ENCODE peak calls at places on chromosomes 11 and 22, in seven cellular contexts. D is trophoblast cell, Q is tibial nerve, L is lower lobe of right lung, A is ovary, X is cardiac muscle cell, H is transverse colon. S is an unnamed sample.

GRCh38 chr22:17712441-17712840 is 61.8 kb downstream of the BID start:
- DNase-seq in H (no peak), D (no peak), A (no peak), L (no peak), X (no peak), Q (no peak), S (no peak)

GRCh38 chr11:17683378-17684161 is 35.8 kb upstream of the MYOD1 start:
- DNase-seq in H (no peak), A (no peak), D (peak; percentile 94), Q (no peak), L (no peak), X (no peak), S (peak; percentile 69)

GRCh38 chr22:38088723-38089473 is 4.9 kb upstream of the SLC16A8 start:
- DNase-seq in H (no peak), L (no peak), A (no peak), D (peak; percentile 21), X (no peak), Q (no peak), S (no peak)

GRCh38 chr11:95230054-95231034 is 658 bp downstream of the SESN3 start:
- DNase-seq in H (peak; percentile 24), A (peak; percentile 59), X (peak; percentile 53), L (no peak), D (peak; percentile 55), Q (no peak), S (peak; percentile 35)

GRCh38 chr11:132358573-132358953 is 988.1 kb downstream of the NTM start:
- DNase-seq in H (no peak), L (no peak), X (no peak), A (no peak), Q (no peak), D (no peak), S (no peak)

GRCh38 chr11:121418625-121419114 is 33.4 kb upstream of the SORL1 start:
- DNase-seq in A (no peak), X (no peak), H (peak; percentile 36), D (peak; percentile 17), Q (no peak), L (peak; percentile 72), S (no peak)

GRCh38 chr11:118379497-118379896 is 20.1 kb downstream of the UBE4A start:
- DNase-seq in Q (no peak), H (no peak), D (no peak), A (no peak), X (no peak), L (no peak), S (no peak)

GRCh38 chr11:45899448-45900174 is 7.5 kb downstream of the FREY1 start:
- DNase-seq in X (peak; percentile 87), D (peak; percentile 53), L (peak; percentile 85), Q (peak; percentile 72), A (peak; percentile 92), H (peak; percentile 75), S (peak; percentile 93)

GRCh38 chr11:76709259-76709658 is 38.7 kb upstream of the LRRC32 start:
- DNase-seq in X (no peak), A (no peak), L (no peak), Q (no peak), D (no peak), H (no peak), S (no peak)

GRCh38 chr11:71212871-71213559 is 39.4 kb downstream of the SHANK2 start:
- DNase-seq in Q (no peak), L (no peak), X (no peak), D (no peak), A (no peak), H (no peak), S (no peak)

GRCh38 chr11:113884361-113884836 is 9.0 kb upstream of the USP28 start:
- DNase-seq in D (peak; percentile 80), L (no peak), A (no peak), X (no peak), Q (no peak), H (no peak), S (peak; percentile 75)

GRCh38 chr11:119783466-119784400 is 54.7 kb upstream of the NECTIN1 start:
- DNase-seq in D (peak; percentile 73), H (no peak), A (no peak), Q (no peak), X (no peak), L (peak; percentile 14), S (no peak)

GRCh38 chr11:8362899-8363298 is 99.2 kb upstream of the LMO1 start:
- DNase-seq in H (no peak), X (no peak), D (no peak), L (no peak), A (no peak), Q (no peak), S (peak; percentile 56)

GRCh38 chr11:68317147-68317785 is 4.9 kb downstream of the LRP5 start:
- DNase-seq in X (no peak), H (no peak), A (no peak), D (no peak), L (no peak), Q (no peak), S (no peak)

GRCh38 chr11:57745206-57745605 is 3.9 kb downstream of the SELENOH start:
- DNase-seq in X (no peak), H (no peak), L (no peak), A (no peak), D (no peak), Q (no peak), S (no peak)

GRCh38 chr22:48445113-48445827 is 1382.4 kb downstream of the BRD1 start:
- DNase-seq in Q (no peak), L (peak; percentile 5), A (no peak), D (no peak), X (no peak), H (no peak), S (no peak)
- H3K9me3 ChIP-seq in Q (no peaks in the 10 kb centered on the region), L (no peaks in the 10 kb centered on the region), A (no peaks in the 10 kb centered on the region), D (peaks cover 8% of the 10 kb centered on the region), X (no peaks in the 10 kb centered on the region), H (no peaks in the 10 kb centered on the region), S (no peaks in the 10 kb centered on the region)

GRCh38 chr11:19979519-19979845 is 180.8 kb downstream of the DBX1 start:
- DNase-seq in H (no peak), A (no peak), L (no peak), D (no peak), Q (no peak), X (no peak), S (no peak)

GRCh38 chr11:19977941-19978340 is 182.3 kb downstream of the DBX1 start:
- DNase-seq in X (no peak), A (no peak), Q (no peak), H (no peak), D (no peak), L (no peak), S (no peak)

GRCh38 chr11:19980957-19981669 is 179.2 kb downstream of the DBX1 start:
- DNase-seq in A (peak; percentile 49), H (peak; percentile 17), X (no peak), L (no peak), D (peak; percentile 74), Q (no peak), S (no peak)

GRCh38 chr11:19978668-19979518 is 181.4 kb downstream of the DBX1 start:
- DNase-seq in H (no peak), D (peak; percentile 94), X (no peak), Q (no peak), A (peak; percentile 36), L (peak; percentile 51), S (no peak)

GRCh38 chr11:19980388-19980787 is 179.9 kb downstream of the DBX1 start:
- DNase-seq in L (no peak), Q (no peak), D (no peak), H (no peak), A (no peak), X (no peak), S (no peak)
- H3K36me3 ChIP-seq in L (no peaks in the 10 kb centered on the region), Q (no peaks in the 10 kb centered on the region), D (no peaks in the 10 kb centered on the region), H (no peaks in the 10 kb centered on the region), A (no peaks in the 10 kb centered on the region), X (no peaks in the 10 kb centered on the region), S (no peaks in the 10 kb centered on the region)

GRCh38 chr11:133951484-133952198 is 5.1 kb downstream of the IGSF9B start:
- DNase-seq in Q (no peak), A (peak; percentile 45), L (no peak), X (no peak), H (no peak), D (peak; percentile 51), S (peak; percentile 44)
- H3K27me3 ChIP-seq in Q (peaks cover 3% of the 10 kb centered on the region), A (no peaks in the 10 kb centered on the region), L (peaks cover 71% of the 10 kb centered on the region), X (peaks cover 44% of the 10 kb centered on the region), H (peaks cover 34% of the 10 kb centered on the region), D (peaks cover 28% of the 10 kb centered on the region), S (no peaks in the 10 kb centered on the region)

DNA sequence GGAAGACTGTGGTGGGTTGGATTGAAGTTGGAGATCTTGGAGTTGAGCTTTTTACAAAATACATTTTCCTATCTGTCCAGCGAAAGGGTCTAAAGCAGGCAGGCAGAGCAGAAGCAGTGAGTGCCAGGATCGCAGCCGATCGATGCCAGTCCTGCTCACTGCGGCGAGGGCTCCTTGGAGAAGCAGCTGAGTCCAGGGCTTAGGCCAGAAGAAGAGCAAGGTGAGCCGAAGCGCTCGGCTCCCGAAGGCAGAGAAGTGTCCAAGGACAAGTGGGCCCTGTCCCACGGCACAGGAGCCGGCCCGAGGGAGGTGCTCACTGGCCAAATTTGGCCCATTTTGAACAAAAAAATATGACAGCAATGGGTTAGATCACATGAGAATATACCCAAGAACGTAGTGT is 637.8 kb downstream of the BRD1 start:
- DNase-seq in D (no peak), H (no peak), X (no peak), Q (no peak), L (peak; percentile 37), A (no peak), S (no peak)
- H3K9me3 ChIP-seq in D (peaks cover 10% of the 10 kb centered on the region), H (no peaks in the 10 kb centered on the region), X (no peaks in the 10 kb centered on the region), Q (no peaks in the 10 kb centered on the region), L (no peaks in the 10 kb centered on the region), A (no peaks in the 10 kb centered on the region), S (no peaks in the 10 kb centered on the region)

GRCh38 chr22:20561882-20562281 is 54.5 kb downstream of the MED15 start:
- DNase-seq in L (no peak), H (no peak), Q (no peak), X (no peak), D (no peak), A (no peak), S (no peak)

GRCh38 chr22:20560716-20561115 is 53.3 kb downstream of the MED15 start:
- DNase-seq in A (no peak), X (no peak), D (no peak), Q (no peak), H (no peak), L (no peak), S (no peak)

GRCh38 chr22:20554824-20555223 is 47.4 kb downstream of the MED15 start:
- DNase-seq in A (no peak), H (no peak), D (no peak), Q (no peak), L (no peak), X (no peak), S (no peak)

GRCh38 chr22:20559174-20559760 is 51.9 kb downstream of the MED15 start:
- DNase-seq in D (no peak), Q (no peak), L (no peak), X (no peak), H (no peak), A (no peak), S (no peak)

GRCh38 chr22:20558534-20558933 is 51.1 kb downstream of the MED15 start:
- DNase-seq in D (no peak), L (no peak), A (no peak), Q (no peak), X (no peak), H (no peak), S (no peak)
- H3K36me3 ChIP-seq in D (peaks cover 53% of the 10 kb centered on the region), L (peaks cover 81% of the 10 kb centered on the region), A (no peaks in the 10 kb centered on the region), Q (peaks cover 10% of the 10 kb centered on the region), X (peaks cover 15% of the 10 kb centered on the region), H (peaks cover 9% of the 10 kb centered on the region), S (peaks cover 69% of the 10 kb centered on the region)